ENCODE peak calls at places on chromosomes 5 and 9, in six cellular contexts. One of them, this sample, is unnamed.
A peak's percentile ranks its signal among the peaks of the same experiment; 100 is the strongest.

GRCh38 chr9:36597412-36598178 is 24.9 kb downstream of the MELK start:
- DNase-seq in HFF-Myc: no peak
- DNase-seq in A549: peak; percentile 73
- DNase-seq in kidney epithelial cell: no peak
- DNase-seq in endothelial cell of umbilical vein: peak; percentile 55
- DNase-seq in GM23338: peak; percentile 62
- DNase-seq in this sample: peak; percentile 42

GRCh38 chr9:113591899-113592625 is 128.5 kb downstream of the RGS3 start:
- DNase-seq in HFF-Myc: no peak
- DNase-seq in A549: no peak
- DNase-seq in kidney epithelial cell: no peak
- DNase-seq in endothelial cell of umbilical vein: no peak
- DNase-seq in GM23338: no peak
- DNase-seq in this sample: no peak

GRCh38 chr5:33612386-33612785 is 171.6 kb downstream of the TARS1 start:
- DNase-seq in HFF-Myc: no peak
- DNase-seq in A549: no peak
- DNase-seq in kidney epithelial cell: no peak
- DNase-seq in endothelial cell of umbilical vein: no peak
- DNase-seq in GM23338: no peak
- DNase-seq in this sample: no peak

GRCh38 chr5:180324633-180324955 is 28.5 kb downstream of the GFPT2 start:
- DNase-seq in HFF-Myc: no peak
- DNase-seq in A549: no peak
- DNase-seq in kidney epithelial cell: no peak
- DNase-seq in endothelial cell of umbilical vein: no peak
- DNase-seq in GM23338: no peak
- DNase-seq in this sample: no peak

GRCh38 chr5:83925321-83925877 is 204.7 kb upstream of the HAPLN1 start:
- DNase-seq in HFF-Myc: no peak
- DNase-seq in A549: no peak
- DNase-seq in kidney epithelial cell: peak; percentile 61
- DNase-seq in endothelial cell of umbilical vein: no peak
- DNase-seq in GM23338: no peak
- DNase-seq in this sample: no peak

GRCh38 chr9:22919423-22919822 is 472.8 kb downstream of the DMRTA1 start:
- DNase-seq in HFF-Myc: no peak
- DNase-seq in A549: no peak
- DNase-seq in kidney epithelial cell: no peak
- DNase-seq in endothelial cell of umbilical vein: no peak
- DNase-seq in GM23338: no peak
- DNase-seq in this sample: peak; percentile 49

GRCh38 chr9:104866186-104866585 is 61.8 kb downstream of the ABCA1 start:
- DNase-seq in HFF-Myc: no peak
- DNase-seq in A549: no peak
- DNase-seq in kidney epithelial cell: no peak
- DNase-seq in endothelial cell of umbilical vein: no peak
- DNase-seq in GM23338: no peak
- DNase-seq in this sample: no peak

GRCh38 chr5:107570805-107571531 is 99.8 kb downstream of the EFNA5 start:
- DNase-seq in HFF-Myc: no peak
- DNase-seq in A549: peak; percentile 41
- DNase-seq in kidney epithelial cell: no peak
- DNase-seq in endothelial cell of umbilical vein: peak; percentile 95
- DNase-seq in GM23338: peak; percentile 55
- DNase-seq in this sample: peak; percentile 96

GRCh38 chr5:145553177-145553576 is 282.0 kb downstream of the PRELID2 start:
- DNase-seq in HFF-Myc: no peak
- DNase-seq in A549: no peak
- DNase-seq in kidney epithelial cell: no peak
- DNase-seq in endothelial cell of umbilical vein: no peak
- DNase-seq in GM23338: no peak
- DNase-seq in this sample: no peak

DNA sequence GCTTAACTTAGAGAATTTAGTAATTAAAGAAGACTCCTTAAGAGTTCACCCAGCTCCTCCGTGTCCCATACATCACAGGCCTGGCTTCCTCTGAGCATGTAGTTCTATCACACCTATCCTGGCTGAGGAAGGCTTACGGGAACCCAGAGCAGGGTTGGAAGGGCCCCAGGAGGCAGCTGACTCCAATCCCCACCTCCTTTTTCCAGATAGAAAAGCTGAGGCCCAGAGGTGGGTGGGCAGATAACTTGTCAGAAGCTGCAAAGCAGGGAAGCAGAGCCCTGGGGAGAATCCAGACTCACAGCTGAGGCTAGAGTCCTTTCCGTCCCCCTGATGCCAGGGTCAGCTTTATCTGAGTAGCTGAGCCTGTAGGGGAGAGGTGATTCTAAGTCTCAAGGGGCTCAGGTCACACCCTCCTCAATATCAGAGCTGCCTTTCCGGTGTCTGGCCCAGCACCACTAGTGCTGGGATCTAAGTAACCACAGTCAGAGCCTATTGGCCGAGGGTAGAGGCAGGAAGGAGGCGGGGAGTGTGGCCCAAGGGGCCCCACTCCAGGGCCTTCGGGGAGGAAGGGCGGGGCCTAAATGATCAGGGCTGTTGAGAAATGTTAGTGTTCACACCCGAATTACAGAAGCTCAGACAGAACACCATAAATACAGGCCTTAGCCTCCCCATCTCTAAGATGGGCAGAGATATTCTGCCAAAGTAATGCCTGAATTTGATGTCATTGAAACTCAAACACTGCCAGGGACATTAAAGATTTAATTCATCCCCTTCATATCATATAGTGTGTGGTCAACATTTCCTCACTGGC is 9.9 kb downstream of the CCDC69 start:
- DNase-seq in HFF-Myc: no peak
- DNase-seq in A549: no peak
- DNase-seq in kidney epithelial cell: no peak
- DNase-seq in endothelial cell of umbilical vein: peak; percentile 23
- DNase-seq in GM23338: peak; percentile 65
- DNase-seq in this sample: peak; percentile 96
- H3K4me3 ChIP-seq in HFF-Myc: no peak overlapping the region
- H3K4me3 ChIP-seq in A549: no peak overlapping the region
- H3K4me3 ChIP-seq in kidney epithelial cell: no peak overlapping the region
- H3K4me3 ChIP-seq in endothelial cell of umbilical vein: no peak overlapping the region
- H3K4me3 ChIP-seq in GM23338: no peak overlapping the region
- H3K4me3 ChIP-seq in this sample: peak overlapping the region; percentile 85

GRCh38 chr5:6752782-6753181 is 39.5 kb downstream of the TENT4A start:
- DNase-seq in HFF-Myc: no peak
- DNase-seq in A549: no peak
- DNase-seq in kidney epithelial cell: no peak
- DNase-seq in endothelial cell of umbilical vein: no peak
- DNase-seq in GM23338: no peak
- DNase-seq in this sample: no peak

GRCh38 chr5:6750142-6750840 is 37.1 kb downstream of the TENT4A start:
- DNase-seq in HFF-Myc: no peak
- DNase-seq in A549: no peak
- DNase-seq in kidney epithelial cell: no peak
- DNase-seq in endothelial cell of umbilical vein: no peak
- DNase-seq in GM23338: no peak
- DNase-seq in this sample: no peak

GRCh38 chr5:6749026-6749716 is 35.9 kb downstream of the TENT4A start:
- DNase-seq in HFF-Myc: no peak
- DNase-seq in A549: no peak
- DNase-seq in kidney epithelial cell: no peak
- DNase-seq in endothelial cell of umbilical vein: no peak
- DNase-seq in GM23338: no peak
- DNase-seq in this sample: no peak

GRCh38 chr5:6752236-6752635 is 39.0 kb downstream of the TENT4A start:
- DNase-seq in HFF-Myc: no peak
- DNase-seq in A549: no peak
- DNase-seq in kidney epithelial cell: no peak
- DNase-seq in endothelial cell of umbilical vein: no peak
- DNase-seq in GM23338: no peak
- DNase-seq in this sample: no peak

GRCh38 chr5:6750951-6751685 is 37.9 kb downstream of the TENT4A start:
- DNase-seq in HFF-Myc: no peak
- DNase-seq in A549: no peak
- DNase-seq in kidney epithelial cell: no peak
- DNase-seq in endothelial cell of umbilical vein: no peak
- DNase-seq in GM23338: no peak
- DNase-seq in this sample: no peak
- TF ChIP-seq CTCF in HFF-Myc: no peak
- TF ChIP-seq CTCF in A549: no peak
- TF ChIP-seq CTCF in kidney epithelial cell: no peak
- TF ChIP-seq CTCF in endothelial cell of umbilical vein: no peak
- TF ChIP-seq CTCF in GM23338: no peak
- TF ChIP-seq CTCF in this sample: no peak

GRCh38 chr9:124759327-124759726 is 11.8 kb downstream of the NR6A1 start:
- DNase-seq in HFF-Myc: no peak
- DNase-seq in A549: no peak
- DNase-seq in kidney epithelial cell: no peak
- DNase-seq in endothelial cell of umbilical vein: no peak
- DNase-seq in GM23338: no peak
- DNase-seq in this sample: no peak

GRCh38 chr9:124760719-124761118 is 10.4 kb downstream of the NR6A1 start:
- DNase-seq in HFF-Myc: no peak
- DNase-seq in A549: no peak
- DNase-seq in kidney epithelial cell: no peak
- DNase-seq in endothelial cell of umbilical vein: no peak
- DNase-seq in GM23338: peak; percentile 90
- DNase-seq in this sample: no peak

GRCh38 chr9:124761710-124762109 is 9.4 kb downstream of the NR6A1 start:
- DNase-seq in HFF-Myc: no peak
- DNase-seq in A549: no peak
- DNase-seq in kidney epithelial cell: no peak
- DNase-seq in endothelial cell of umbilical vein: no peak
- DNase-seq in GM23338: no peak
- DNase-seq in this sample: no peak

GRCh38 chr9:124762633-124763032 is 8.5 kb downstream of the NR6A1 start:
- DNase-seq in HFF-Myc: no peak
- DNase-seq in A549: no peak
- DNase-seq in kidney epithelial cell: no peak
- DNase-seq in endothelial cell of umbilical vein: no peak
- DNase-seq in GM23338: no peak
- DNase-seq in this sample: no peak

DNA sequence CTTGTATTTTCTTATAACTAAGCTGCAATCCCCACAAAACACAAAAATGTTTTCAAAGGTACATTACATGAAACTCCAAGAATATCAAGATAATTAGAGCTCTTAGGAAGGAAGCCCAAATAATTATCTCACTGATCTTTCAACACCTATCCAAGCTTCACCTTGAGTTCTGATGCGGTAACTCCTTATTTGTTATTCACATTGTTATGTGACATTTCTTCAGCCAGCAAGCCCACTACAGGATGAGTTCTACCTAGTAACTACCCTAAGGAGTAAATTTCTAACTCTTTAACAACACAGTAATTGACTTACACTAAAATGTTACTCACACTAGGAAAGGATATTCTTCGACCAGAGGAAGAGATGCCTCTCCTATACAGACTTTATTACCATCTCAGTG is 9.9 kb downstream of the NR6A1 start:
- DNase-seq in HFF-Myc: no peak
- DNase-seq in A549: no peak
- DNase-seq in kidney epithelial cell: no peak
- DNase-seq in endothelial cell of umbilical vein: no peak
- DNase-seq in GM23338: peak; percentile 50
- DNase-seq in this sample: no peak
- H3K4me3 ChIP-seq in HFF-Myc: no peak overlapping the region
- H3K4me3 ChIP-seq in A549: no peak overlapping the region
- H3K4me3 ChIP-seq in kidney epithelial cell: no peak overlapping the region
- H3K4me3 ChIP-seq in endothelial cell of umbilical vein: no peak overlapping the region
- H3K4me3 ChIP-seq in GM23338: peak overlapping the region; percentile 37
- H3K4me3 ChIP-seq in this sample: no peak overlapping the region

GRCh38 chr5:40685191-40685590 is 5.5 kb downstream of the PTGER4 start:
- DNase-seq in HFF-Myc: no peak
- DNase-seq in A549: no peak
- DNase-seq in kidney epithelial cell: no peak
- DNase-seq in endothelial cell of umbilical vein: peak; percentile 37
- DNase-seq in GM23338: no peak
- DNase-seq in this sample: no peak

GRCh38 chr5:40687316-40687715 is 7.6 kb downstream of the PTGER4 start:
- DNase-seq in HFF-Myc: no peak
- DNase-seq in A549: no peak
- DNase-seq in kidney epithelial cell: no peak
- DNase-seq in endothelial cell of umbilical vein: peak; percentile 47
- DNase-seq in GM23338: no peak
- DNase-seq in this sample: peak; percentile 28

GRCh38 chr5:40688127-40688756 is 8.5 kb downstream of the PTGER4 start:
- DNase-seq in HFF-Myc: peak; percentile 82
- DNase-seq in A549: peak; percentile 88
- DNase-seq in kidney epithelial cell: no peak
- DNase-seq in endothelial cell of umbilical vein: peak; percentile 94
- DNase-seq in GM23338: peak; percentile 92
- DNase-seq in this sample: peak; percentile 89

GRCh38 chr5:40683351-40683750 is 3.6 kb downstream of the PTGER4 start:
- DNase-seq in HFF-Myc: no peak
- DNase-seq in A549: no peak
- DNase-seq in kidney epithelial cell: no peak
- DNase-seq in endothelial cell of umbilical vein: no peak
- DNase-seq in GM23338: no peak
- DNase-seq in this sample: no peak

DNA sequence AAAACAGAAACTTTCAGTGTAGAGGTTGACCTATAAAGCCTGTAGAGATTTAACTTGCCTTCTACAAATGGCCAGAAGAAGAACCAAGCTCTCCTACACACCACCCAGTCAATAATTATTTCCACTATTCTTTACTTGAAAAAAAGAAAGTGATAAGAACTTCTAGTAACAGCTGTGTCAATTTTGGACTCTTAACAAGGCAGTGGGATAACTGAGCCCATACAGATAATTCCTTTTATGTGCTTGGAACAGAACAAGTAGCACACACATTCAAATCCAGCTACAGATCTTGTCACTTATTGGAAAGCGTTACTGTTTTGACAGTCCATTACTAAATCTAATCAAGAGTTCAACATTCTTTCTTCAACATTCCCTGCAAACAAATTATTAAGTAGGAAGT is 6.2 kb downstream of the PTGER4 start:
- DNase-seq in HFF-Myc: no peak
- DNase-seq in A549: no peak
- DNase-seq in kidney epithelial cell: no peak
- DNase-seq in endothelial cell of umbilical vein: peak; percentile 50
- DNase-seq in GM23338: no peak
- DNase-seq in this sample: no peak
- TF ChIP-seq CTCF in HFF-Myc: no peak
- TF ChIP-seq CTCF in A549: no peak
- TF ChIP-seq CTCF in kidney epithelial cell: no peak
- TF ChIP-seq CTCF in endothelial cell of umbilical vein: no peak
- TF ChIP-seq CTCF in GM23338: no peak
- TF ChIP-seq CTCF in this sample: no peak

GRCh38 chr5:122508623-122509022 is 196.6 kb downstream of the SNCAIP start:
- DNase-seq in HFF-Myc: no peak
- DNase-seq in A549: no peak
- DNase-seq in kidney epithelial cell: no peak
- DNase-seq in endothelial cell of umbilical vein: peak; percentile 20
- DNase-seq in GM23338: no peak
- DNase-seq in this sample: no peak
- H3K4me3 ChIP-seq in HFF-Myc: no peak overlapping the region
- H3K4me3 ChIP-seq in A549: no peak overlapping the region
- H3K4me3 ChIP-seq in kidney epithelial cell: no peak overlapping the region
- H3K4me3 ChIP-seq in endothelial cell of umbilical vein: no peak overlapping the region
- H3K4me3 ChIP-seq in GM23338: no peak overlapping the region
- H3K4me3 ChIP-seq in this sample: no peak overlapping the region

GRCh38 chr9:119027901-119028699 is 341.1 kb downstream of the BRINP1 start:
- DNase-seq in HFF-Myc: no peak
- DNase-seq in A549: no peak
- DNase-seq in kidney epithelial cell: no peak
- DNase-seq in endothelial cell of umbilical vein: no peak
- DNase-seq in GM23338: peak; percentile 17
- DNase-seq in this sample: no peak
- TF ChIP-seq CTCF in HFF-Myc: no peak
- TF ChIP-seq CTCF in A549: no peak
- TF ChIP-seq CTCF in kidney epithelial cell: no peak
- TF ChIP-seq CTCF in endothelial cell of umbilical vein: no peak
- TF ChIP-seq CTCF in GM23338: peak; percentile 56
- TF ChIP-seq CTCF in this sample: no peak

This sample was measured in GM12865.